ENCODE peak calls at places on chromosomes 6 and 20, in six cellular contexts. J is right atrium auricular region, C is AG09319, W is choroid plexus epithelial cell, Z is B cell, B is cardiac fibroblast. P is an unnamed sample.

GRCh38 chr6:169323221-169323620 is 69.6 kb upstream of the THBS2 start:
- DNase-seq in J (no peak), C (no peak), W (no peak), Z (no peak), B (no peak), P (no peak)

GRCh38 chr6:30192076-30192475 is 21.1 kb downstream of the TRIM26 start:
- DNase-seq in J (no peak), C (no peak), W (peak), Z (no peak), B (peak), P (no peak)

GRCh38 chr20:35604444-35604750 is 11.2 kb upstream of the SPAG4 start:
- DNase-seq in J (no peak), C (no peak), W (peak), Z (peak), B (no peak), P (no peak)

GRCh38 chr6:105601541-105602174 is 198.8 kb upstream of the PREP start:
- DNase-seq in J (peak), C (peak), W (peak), Z (no peak), B (peak), P (no peak)

GRCh38 chr6:87848616-87849015 is 146.6 kb upstream of the AKIRIN2 start:
- DNase-seq in J (no peak), C (no peak), W (peak), Z (no peak), B (peak), P (no peak)

GRCh38 chr20:32050324-32050723 is 1.7 kb upstream of the HCK start:
- DNase-seq in J (no peak), C (no peak), W (no peak), Z (peak), B (no peak), P (no peak)

GRCh38 chr6:10461850-10462249 is 47.0 kb upstream of the TFAP2A start:
- DNase-seq in J (no peak), C (no peak), W (no peak), Z (no peak), B (no peak), P (no peak)

GRCh38 chr20:4949833-4950178 is 51.5 kb downstream of the SLC23A2 start:
- DNase-seq in J (no peak), C (no peak), W (peak), Z (peak), B (peak), P (no peak)

GRCh38 chr20:36791862-36792261 is 18.3 kb upstream of the DSN1 start:
- DNase-seq in J (no peak), C (no peak), W (no peak), Z (no peak), B (no peak), P (no peak)

GRCh38 chr6:159169193-159169555 is at the start of gene FNDC1:
- DNase-seq in J (no peak), C (no peak), W (no peak), Z (peak), B (no peak), P (no peak)

GRCh38 chr6:10511477-10511876 is 9.7 kb upstream of the GCNT2 start:
- DNase-seq in J (no peak), C (no peak), W (peak), Z (no peak), B (peak), P (no peak)

GRCh38 chr6:116974526-116974925 is 97.5 kb downstream of the RFX6 start:
- DNase-seq in J (no peak), C (no peak), W (no peak), Z (no peak), B (no peak), P (no peak)

GRCh38 chr20:10454135-10454750 is 19.1 kb downstream of the SLX4IP start:
- DNase-seq in J (no peak), C (no peak), W (no peak), Z (no peak), B (no peak), P (no peak)

GRCh38 chr6:148682990-148683389 is 63.8 kb upstream of the UST start:
- DNase-seq in J (no peak), C (no peak), W (no peak), Z (peak), B (no peak), P (no peak)

GRCh38 chr6:124389127-124389526 is 573.1 kb upstream of the RNF217 start:
- DNase-seq in J (no peak), C (no peak), W (peak), Z (no peak), B (no peak), P (no peak)

GRCh38 chr6:34237316-34237721 is 646 bp downstream of the HMGA1 start:
- DNase-seq in J (no peak), C (no peak), W (no peak), Z (peak), B (no peak), P (no peak)

GRCh38 chr20:4813839-4814695 is 92.4 kb downstream of the PRND start:
- DNase-seq in J (no peak), C (no peak), W (no peak), Z (peak), B (peak), P (no peak)

GRCh38 chr6:54910326-54910952 is 63.9 kb downstream of the FAM83B start:
- DNase-seq in J (no peak), C (no peak), W (peak), Z (no peak), B (no peak), P (no peak)

GRCh38 chr6:53960311-53960710 is 150.9 kb upstream of the MLIP start:
- DNase-seq in J (no peak), C (no peak), W (no peak), Z (no peak), B (no peak), P (peak)

GRCh38 chr6:85482206-85483040 is 32.5 kb downstream of the NT5E start:
- DNase-seq in J (no peak), C (peak), W (no peak), Z (no peak), B (peak), P (no peak)

GRCh38 chr6:110999634-111000270 is 17.9 kb downstream of the RPF2 start:
- DNase-seq in J (no peak), C (no peak), W (peak), Z (peak), B (peak), P (no peak)

GRCh38 chr6:82268301-82268846 is 20.8 kb upstream of the IBTK start:
- DNase-seq in J (no peak), C (no peak), W (no peak), Z (no peak), B (peak), P (no peak)

GRCh38 chr6:46632053-46632452 is 20.6 kb downstream of the CYP39A1 start:
- DNase-seq in J (no peak), C (no peak), W (no peak), Z (no peak), B (no peak), P (no peak)

GRCh38 chr6:19415605-19416326 is 421.4 kb upstream of the ID4 start:
- DNase-seq in J (no peak), C (no peak), W (peak), Z (no peak), B (peak), P (no peak)

GRCh38 chr6:4958624-4959023 is 45.2 kb downstream of the RPP40 start:
- DNase-seq in J (no peak), C (no peak), W (no peak), Z (no peak), B (no peak), P (no peak)

GRCh38 chr6:111767752-111768430 is 105.4 kb downstream of the FYN start:
- DNase-seq in J (no peak), C (no peak), W (no peak), Z (no peak), B (no peak), P (no peak)

GRCh38 chr6:137277971-137278602 is 58.9 kb upstream of the IFNGR1 start:
- DNase-seq in J (no peak), C (no peak), W (peak), Z (no peak), B (peak), P (no peak)

GRCh38 chr6:79246891-79247290 is 12.4 kb upstream of the HMGN3 start:
- DNase-seq in J (no peak), C (no peak), W (no peak), Z (peak), B (no peak), P (no peak)

GRCh38 chr6:134735461-134735860 is 214.4 kb downstream of the ALDH8A1 start:
- DNase-seq in J (no peak), C (no peak), W (peak), Z (no peak), B (no peak), P (no peak)

GRCh38 chr6:152595507-152595906 is 41.7 kb downstream of the SYNE1 start:
- DNase-seq in J (no peak), C (no peak), W (peak), Z (no peak), B (peak), P (no peak)

GRCh38 chr20:3595541-3595940 is 67.7 kb downstream of the GFRA4 start:
- DNase-seq in J (no peak), C (no peak), W (no peak), Z (no peak), B (no peak), P (no peak)

GRCh38 chr20:31698803-31699718 is 23.6 kb downstream of the BCL2L1 start:
- DNase-seq in J (peak), C (peak), W (peak), Z (peak), B (peak), P (peak)

GRCh38 chr20:19850190-19850533 is 92.1 kb downstream of the RIN2 start:
- DNase-seq in J (no peak), C (no peak), W (peak), Z (no peak), B (no peak), P (no peak)

GRCh38 chr20:50333856-50334255 is 143.2 kb downstream of the CEBPB start:
- DNase-seq in J (no peak), C (peak), W (peak), Z (no peak), B (peak), P (no peak)

GRCh38 chr20:35328095-35328685 is 36.0 kb upstream of the FAM83C start:
- DNase-seq in J (no peak), C (no peak), W (no peak), Z (no peak), B (no peak), P (no peak)

GRCh38 chr6:27668442-27669275 is 195.8 kb upstream of the ZNF184 start:
- DNase-seq in J (no peak), C (no peak), W (peak), Z (no peak), B (peak), P (peak)

GRCh38 chr20:57270204-57270937 is 3.9 kb upstream of the BMP7 start:
- DNase-seq in J (no peak), C (no peak), W (no peak), Z (no peak), B (no peak), P (no peak)
- TF ChIP-seq CTCF in J (no peak), C (no peak), W (no peak), Z (no peak), B (no peak), P (no peak)

DNA sequence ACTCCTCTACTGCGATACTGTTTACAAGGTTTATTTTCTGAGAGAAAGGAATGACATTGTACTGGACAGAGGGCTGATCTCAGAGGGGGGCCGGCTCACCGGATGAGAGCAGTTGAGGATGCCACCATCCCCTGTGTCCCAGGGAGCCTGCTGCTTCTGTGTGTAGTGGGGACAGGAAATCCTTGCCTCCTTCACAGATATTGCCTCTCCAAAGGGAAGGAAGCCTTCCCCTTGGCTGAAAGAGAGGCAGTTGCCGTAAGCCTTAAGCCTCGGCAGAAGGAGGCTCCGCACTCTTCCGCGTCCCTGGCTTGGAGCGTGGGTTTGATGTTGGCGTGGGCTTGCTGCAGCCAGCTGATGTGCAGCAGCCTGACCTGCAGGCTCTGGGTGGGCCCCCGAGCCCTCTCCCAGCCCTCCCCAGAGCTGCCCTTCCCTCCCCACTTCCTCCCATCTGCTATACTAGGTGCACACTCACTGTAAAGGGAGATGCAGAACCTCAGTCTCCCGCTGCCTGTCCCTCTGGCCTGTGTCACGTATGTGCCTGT is 45.6 kb upstream of the RPS6KA2 start:
- DNase-seq in J (no peak), C (no peak), W (no peak), Z (no peak), B (no peak), P (no peak)
- TF ChIP-seq CTCF in J (no peak), C (no peak), W (no peak), Z (no peak), B (no peak), P (no peak)

GRCh38 chr6:132734694-132735236 is 20.9 kb upstream of the VNN1 start:
- DNase-seq in J (no peak), C (peak), W (peak), Z (no peak), B (peak), P (no peak)
- TF ChIP-seq CTCF in J (no peak), C (peak), W (peak), Z (no peak), B (peak), P (peak)

DNA sequence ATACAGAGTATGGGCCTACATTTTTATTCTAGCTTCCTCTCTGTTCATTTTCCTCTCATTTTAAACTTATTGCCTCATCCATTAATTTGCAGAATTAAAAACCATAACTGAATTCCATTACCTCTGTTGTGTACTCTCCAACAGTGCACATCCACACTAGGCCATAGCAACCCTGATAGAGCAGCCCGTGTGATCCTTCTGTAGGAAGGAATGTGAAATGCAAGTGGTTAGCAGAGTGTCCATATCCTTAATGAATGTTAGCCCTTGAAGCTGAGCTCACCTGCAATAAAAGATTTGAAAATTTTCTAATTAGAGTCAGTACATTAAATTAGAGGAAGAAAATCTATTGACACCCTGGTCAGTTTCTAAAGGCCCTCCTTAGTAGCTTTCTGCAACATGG is 6.5 kb upstream of the GRIK2 start:
- DNase-seq in J (no peak), C (no peak), W (no peak), Z (no peak), B (no peak), P (no peak)
- TF ChIP-seq CTCF in J (no peak), C (no peak), W (peak), Z (no peak), B (peak), P (peak)

GRCh38 chr6:139996253-139996834 is 621.9 kb upstream of the CITED2 start:
- DNase-seq in J (no peak), C (no peak), W (peak), Z (peak), B (peak), P (no peak)

GRCh38 chr6:139988702-139989101 is 614.3 kb upstream of the CITED2 start:
- DNase-seq in J (no peak), C (no peak), W (no peak), Z (no peak), B (no peak), P (no peak)

GRCh38 chr6:139990287-139990686 is 615.8 kb upstream of the CITED2 start:
- DNase-seq in J (no peak), C (no peak), W (peak), Z (no peak), B (no peak), P (no peak)

GRCh38 chr6:139987091-139987490 is 612.6 kb upstream of the CITED2 start:
- DNase-seq in J (no peak), C (no peak), W (no peak), Z (no peak), B (no peak), P (no peak)

DNA sequence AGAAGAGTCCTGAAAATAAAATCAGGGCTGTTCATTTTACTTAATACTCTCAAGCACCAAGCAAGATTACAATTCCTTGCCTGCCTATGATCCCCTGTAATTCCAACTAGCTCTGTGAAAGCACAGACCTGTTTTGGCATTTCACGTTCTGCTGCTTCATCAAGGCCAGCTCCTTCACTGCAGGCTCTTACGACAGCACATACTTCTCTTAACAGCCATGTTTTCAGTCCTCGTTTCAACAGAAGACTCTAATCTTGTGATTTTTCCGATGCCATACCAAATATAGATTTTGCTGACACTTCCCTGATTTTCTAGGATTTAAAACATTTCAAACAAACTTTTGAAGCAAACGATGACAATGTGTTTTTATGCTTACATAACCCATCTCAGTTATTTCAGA is 616.4 kb upstream of the CITED2 start:
- DNase-seq in J (no peak), C (no peak), W (peak), Z (no peak), B (peak), P (no peak)
- TF ChIP-seq CTCF in J (no peak), C (no peak), W (no peak), Z (no peak), B (no peak), P (no peak)

GRCh38 chr6:44219815-44220784 is 3.3 kb upstream of the SLC29A1 start:
- DNase-seq in J (no peak), C (no peak), W (no peak), Z (no peak), B (no peak), P (no peak)
- TF ChIP-seq CTCF in J (no peak), C (no peak), W (no peak), Z (no peak), B (no peak), P (no peak)